ENCODE peak calls at places on chromosomes 4 and X, in nine cellular contexts. E is HCT116, M is body of pancreas, W is right cardiac atrium, I is endodermal cell, N is heart left ventricle, V is tibial nerve, P is brain microvascular endothelial cell, D is heart right ventricle. G is an unnamed sample.

GRCh38 chr4:1060646-1061371 is 49.4 kb downstream of the FGFRL1 start:
- DNase-seq in W (no peak), D (no peak), P (no peak), E (no peak), I (peak; percentile 20), N (peak; percentile 42), V (no peak), M (no peak), G (no peak)

GRCh38 chrX:13177921-13178320 is 133.5 kb upstream of the FAM9C start:
- DNase-seq in D (no peak), V (no peak), M (peak; percentile 30), P (no peak), N (no peak), I (no peak), E (no peak), W (no peak), G (no peak)

GRCh38 chr4:110900206-110900769 is 277.4 kb upstream of the PITX2 start:
- DNase-seq in M (no peak), P (no peak), W (no peak), N (no peak), D (no peak), I (no peak), V (no peak), E (no peak), G (no peak)

GRCh38 chr4:169252339-169253086 is 18.2 kb downstream of the SH3RF1 start:
- DNase-seq in E (no peak), P (peak; percentile 69), N (no peak), M (no peak), D (no peak), V (no peak), I (no peak), W (no peak), G (no peak)

GRCh38 chr4:58871509-58871908 is 1761.3 kb upstream of the IGFBP7 start:
- DNase-seq in I (no peak), N (no peak), V (no peak), M (no peak), D (no peak), E (no peak), W (no peak), P (no peak), G (no peak)

GRCh38 chr4:5754529-5754881 is 43.5 kb downstream of the EVC start:
- DNase-seq in E (no peak), W (no peak), V (no peak), P (no peak), M (no peak), N (no peak), D (no peak), I (no peak), G (no peak)

GRCh38 chr4:182188622-182189021 is 54.6 kb upstream of the TENM3 start:
- DNase-seq in V (no peak), M (no peak), I (no peak), D (no peak), N (no peak), E (no peak), P (no peak), W (no peak), G (no peak)

GRCh38 chr4:73620115-73620792 is at the start of gene RASSF6:
- DNase-seq in V (no peak), D (no peak), I (peak; percentile 95), M (peak; percentile 92), P (no peak), N (no peak), W (no peak), E (peak; percentile 55), G (no peak)

GRCh38 chr4:26687728-26688127 is 103.8 kb downstream of the TBC1D19 start:
- DNase-seq in P (peak; percentile 79), V (no peak), N (no peak), D (no peak), M (no peak), I (no peak), E (no peak), W (no peak), G (no peak)

GRCh38 chrX:4588056-4588455 is 874.6 kb upstream of the PRKX start:
- DNase-seq in I (no peak), D (no peak), N (no peak), V (no peak), E (no peak), P (no peak), W (no peak), M (no peak), G (no peak)

GRCh38 chr4:26296021-26296420 is 24.8 kb upstream of the RBPJ start:
- DNase-seq in P (no peak), N (no peak), M (no peak), I (no peak), V (no peak), E (no peak), D (no peak), W (no peak), G (no peak)

GRCh38 chr4:150572704-150573504 is 9.0 kb upstream of the MAB21L2 start:
- DNase-seq in E (no peak), V (no peak), P (no peak), W (no peak), N (no peak), D (no peak), M (no peak), I (no peak), G (no peak)

GRCh38 chr4:41269682-41270081 is 13.0 kb downstream of the UCHL1 start:
- DNase-seq in V (no peak), M (no peak), N (no peak), W (no peak), P (no peak), E (no peak), I (no peak), D (no peak), G (no peak)

GRCh38 chr4:146051724-146052396 is 113.2 kb upstream of the ZNF827 start:
- DNase-seq in D (no peak), N (no peak), V (no peak), I (no peak), E (no peak), W (no peak), M (no peak), P (peak; percentile 61), G (no peak)

GRCh38 chr4:39353478-39354177 is 12.5 kb downstream of the RFC1 start:
- DNase-seq in D (no peak), E (no peak), M (no peak), V (no peak), W (no peak), I (no peak), N (no peak), P (no peak), G (no peak)

GRCh38 chr4:5839751-5840674 is 52.9 kb downstream of the CRMP1 start:
- DNase-seq in N (peak; percentile 73), I (no peak), M (peak; percentile 17), D (peak; percentile 65), W (peak; percentile 81), E (no peak), V (no peak), P (no peak), G (no peak)

GRCh38 chr4:159268607-159269006 is 165.7 kb downstream of the RAPGEF2 start:
- DNase-seq in E (no peak), N (no peak), M (no peak), V (no peak), P (no peak), I (no peak), W (no peak), D (no peak), G (no peak)
- H3K27ac ChIP-seq in E (no peak overlapping the region), N (peak overlapping the region; percentile 49), M (no peak overlapping the region), V (peak overlapping the region; percentile 56), P (no peak overlapping the region), I (no peak overlapping the region), W (no peak overlapping the region), D (peak overlapping the region; percentile 26), G (no peak overlapping the region)

GRCh38 chr4:3213101-3213416 is 35.9 kb upstream of the MSANTD1 start:
- DNase-seq in D (no peak), N (no peak), I (no peak), V (no peak), M (peak; percentile 2), E (no peak), P (no peak), W (no peak), G (no peak)

GRCh38 chr4:3217266-3217665 is 31.7 kb upstream of the MSANTD1 start:
- DNase-seq in I (no peak), W (no peak), E (no peak), D (no peak), V (no peak), P (no peak), M (peak; percentile 1), N (no peak), G (no peak)

GRCh38 chr4:3215733-3216132 is 33.2 kb upstream of the MSANTD1 start:
- DNase-seq in D (no peak), N (no peak), P (no peak), M (peak; percentile 1), I (no peak), V (no peak), E (no peak), W (no peak), G (peak; percentile 20)

GRCh38 chr4:3213661-3214250 is 35.2 kb upstream of the MSANTD1 start:
- DNase-seq in D (no peak), W (no peak), N (no peak), V (no peak), E (no peak), P (no peak), M (peak; percentile 3), I (no peak), G (peak; percentile 10)

DNA sequence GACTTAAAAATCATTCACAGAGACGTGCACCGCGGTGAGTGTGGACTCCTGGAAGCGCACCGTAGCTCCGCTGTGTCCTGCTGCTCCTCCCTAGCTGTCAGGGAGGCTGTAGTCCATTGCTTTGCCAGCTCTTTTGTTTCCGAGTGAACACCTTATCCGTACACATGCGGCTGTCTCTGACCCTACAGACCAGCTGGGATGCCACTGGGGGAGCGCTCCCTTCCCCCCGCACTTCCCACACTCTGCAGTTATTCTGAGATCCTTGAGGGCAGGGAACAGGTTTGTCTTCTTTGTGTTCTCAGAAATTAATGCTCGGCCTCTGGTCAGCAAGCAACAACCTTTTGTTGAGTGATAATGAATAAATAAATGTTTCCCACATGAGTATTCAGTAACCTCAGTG is 33.7 kb upstream of the MSANTD1 start:
- DNase-seq in P (no peak), D (no peak), W (no peak), I (no peak), N (no peak), M (peak; percentile 4), V (no peak), E (no peak), G (peak; percentile 29)
- H3K27me3 ChIP-seq in P (no peaks in the 10 kb centered on the region), D (no peaks in the 10 kb centered on the region), W (no peaks in the 10 kb centered on the region), I (no peaks in the 10 kb centered on the region), N (no peaks in the 10 kb centered on the region), M (no peaks in the 10 kb centered on the region), V (no peaks in the 10 kb centered on the region), E (no peaks in the 10 kb centered on the region), G (no peaks in the 10 kb centered on the region)

DNA sequence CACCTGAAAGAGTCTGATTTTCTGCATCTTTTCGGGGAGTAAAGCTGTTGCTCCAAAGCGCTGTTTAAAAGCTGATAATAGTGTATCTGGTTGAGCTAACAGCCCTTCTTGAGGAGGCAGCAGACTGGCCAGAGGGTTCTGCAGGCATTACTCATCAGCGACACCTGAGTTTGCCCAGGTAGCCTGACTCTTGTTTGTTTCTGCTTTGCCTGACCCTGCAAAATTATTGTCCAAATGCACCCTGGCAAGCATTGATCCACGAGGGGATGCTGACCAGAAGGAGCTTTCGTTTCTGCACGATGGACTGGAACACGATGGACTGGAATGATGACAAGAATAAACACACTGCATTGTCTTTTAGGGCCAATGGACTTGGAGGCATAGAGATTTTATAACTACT is 6.2 kb downstream of the CD99 start:
- DNase-seq in E (no peak), N (no peak), W (no peak), V (no peak), D (no peak), I (no peak), M (no peak), P (no peak), G (no peak)
- H3K27ac ChIP-seq in E (no peak overlapping the region), N (peak overlapping the region; percentile 48), W (no peak overlapping the region), V (peak overlapping the region; percentile 5), D (no peak overlapping the region), I (no peak overlapping the region), M (no peak overlapping the region), P (peak overlapping the region; percentile 45), G (no peak overlapping the region)

GRCh38 chr4:93407493-93408275 is 420.9 kb upstream of the ATOH1 start:
- DNase-seq in E (no peak), I (no peak), W (no peak), M (no peak), D (no peak), P (no peak), V (no peak), N (no peak), G (no peak)
- H3K27me3 ChIP-seq in E (no peaks in the 10 kb centered on the region), I (no peaks in the 10 kb centered on the region), W (no peaks in the 10 kb centered on the region), M (no peaks in the 10 kb centered on the region), D (no peaks in the 10 kb centered on the region), P (no peaks in the 10 kb centered on the region), V (no peaks in the 10 kb centered on the region), N (no peaks in the 10 kb centered on the region), G (no peaks in the 10 kb centered on the region)